ENCODE peak calls at places on chromosomes 13 and 19, in five cellular contexts. E is tibial artery, F is Peyer's patch, X is cardiac muscle cell, R is tibial nerve. A is an unnamed sample. For H3K27me3, the result is how much of the 10 kb centered on the place peaks cover.

GRCh38 chr13:30676672-30677071 is 58.7 kb upstream of the ALOX5AP start:
- DNase-seq in R (no peak), F (no peak), E (no peak), X (peak), A (no peak)

GRCh38 chr19:54561840-54562239 is 11.8 kb upstream of the LILRA2 start:
- DNase-seq in R (no peak), E (no peak), F (no peak), X (no peak), A (no peak)

GRCh38 chr19:33603377-33603776 is 18.4 kb upstream of the CHST8 start:
- DNase-seq in F (no peak), E (no peak), R (no peak), X (no peak), A (no peak)

GRCh38 chr13:63190219-63190618 is 1774.6 kb upstream of the PCDH20 start:
- DNase-seq in X (no peak), E (no peak), F (no peak), R (no peak), A (no peak)

GRCh38 chr19:6678690-6679109 is 8.7 kb upstream of the TNFSF14 start:
- DNase-seq in E (no peak), X (no peak), F (no peak), R (no peak), A (no peak)

GRCh38 chr19:43464089-43464775 is 1.2 kb downstream of the LYPD3 start:
- DNase-seq in X (no peak), R (peak), E (peak), F (peak), A (peak)

GRCh38 chr13:72221276-72221962 is 354.4 kb upstream of the DACH1 start:
- DNase-seq in X (peak), R (no peak), E (no peak), F (no peak), A (peak)

GRCh38 chr13:99151516-99151915 is 49.1 kb upstream of the UBAC2 start:
- DNase-seq in R (no peak), E (no peak), X (peak), F (no peak), A (peak)

GRCh38 chr13:23322353-23323336 is 110.9 kb downstream of the SACS start:
- DNase-seq in E (no peak), R (no peak), X (no peak), F (no peak), A (no peak)

GRCh38 chr13:52921194-52921593 is 72.8 kb upstream of the PCDH8 start:
- DNase-seq in X (no peak), E (peak), F (peak), R (peak), A (no peak)

GRCh38 chr19:29612121-29612520 is 6.0 kb downstream of the POP4 start:
- DNase-seq in E (no peak), F (no peak), R (no peak), X (no peak), A (no peak)

GRCh38 chr19:3658004-3658822 is 31.6 kb upstream of the CACTIN start:
- DNase-seq in X (no peak), R (no peak), E (no peak), F (no peak), A (no peak)

GRCh38 chr19:49875801-49876421 is 1.2 kb downstream of the AKT1S1 start:
- DNase-seq in E (peak), F (peak), R (peak), X (peak), A (peak)

GRCh38 chr13:42577538-42577937 is 3.6 kb downstream of the TNFSF11 start:
- DNase-seq in E (no peak), R (no peak), F (no peak), X (no peak), A (no peak)

GRCh38 chr13:42574011-42574410 is at the start of gene TNFSF11:
- DNase-seq in R (no peak), F (no peak), X (peak), E (no peak), A (no peak)

GRCh38 chr13:42571895-42572294 is 2.1 kb upstream of the TNFSF11 start:
- DNase-seq in X (no peak), E (no peak), R (no peak), F (no peak), A (no peak)

GRCh38 chr13:42574435-42575311 is 721 bp downstream of the TNFSF11 start:
- DNase-seq in R (no peak), F (peak), E (no peak), X (peak), A (no peak)

DNA sequence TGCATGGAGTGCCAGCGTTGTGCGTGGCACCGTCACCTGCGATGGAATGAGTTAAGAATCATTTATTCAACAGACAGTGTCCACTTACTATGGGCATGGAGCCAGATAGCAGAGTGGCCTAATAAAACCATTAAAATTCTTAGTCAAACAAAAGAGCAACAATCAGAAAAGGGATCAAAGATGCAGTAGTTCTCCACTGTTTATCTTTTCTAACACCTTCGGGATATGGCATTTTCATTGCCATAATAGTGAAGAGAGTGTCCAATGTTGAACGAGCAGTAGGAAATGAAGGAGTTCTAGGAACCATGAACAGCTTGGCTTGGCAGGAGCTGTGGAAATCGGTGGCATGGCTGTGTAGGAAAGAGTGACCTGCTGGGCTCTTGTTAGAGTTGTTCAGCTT is 2.0 kb downstream of the TNFSF11 start:
- DNase-seq in X (no peak), E (no peak), R (no peak), F (no peak), A (no peak)
- H3K27me3 ChIP-seq in X (under half), E (under half), R (half or more), F (under half), A (under half)

GRCh38 chr13:40779049-40779448 is 8.1 kb upstream of the MRPS31 start:
- DNase-seq in R (no peak), E (no peak), X (no peak), F (no peak), A (no peak)

GRCh38 chr13:40779796-40780285 is 8.9 kb upstream of the MRPS31 start:
- DNase-seq in F (no peak), X (no peak), R (no peak), E (no peak), A (no peak)

GRCh38 chr13:40784540-40784939 is 4.9 kb upstream of the SLC25A15 start:
- DNase-seq in X (no peak), R (no peak), E (no peak), F (no peak), A (no peak)

GRCh38 chr13:40780822-40781401 is 8.5 kb upstream of the SLC25A15 start:
- DNase-seq in X (peak), F (no peak), E (no peak), R (no peak), A (peak)

GRCh38 chr13:40781717-40782116 is 7.7 kb upstream of the SLC25A15 start:
- DNase-seq in X (no peak), R (no peak), F (no peak), E (no peak), A (no peak)
- H3K27ac ChIP-seq in X (no peak), R (no peak), F (no peak), E (no peak), A (no peak)

GRCh38 chr13:35092251-35092650 is 150.2 kb downstream of the NBEA start:
- DNase-seq in R (no peak), F (no peak), E (no peak), X (no peak), A (no peak)

GRCh38 chr13:35086667-35087066 is 144.6 kb downstream of the NBEA start:
- DNase-seq in F (no peak), R (no peak), E (no peak), X (no peak), A (peak)
- H3K27me3 ChIP-seq in F (under half), R (under half), E (under half), X (under half), A (under half)

DNA sequence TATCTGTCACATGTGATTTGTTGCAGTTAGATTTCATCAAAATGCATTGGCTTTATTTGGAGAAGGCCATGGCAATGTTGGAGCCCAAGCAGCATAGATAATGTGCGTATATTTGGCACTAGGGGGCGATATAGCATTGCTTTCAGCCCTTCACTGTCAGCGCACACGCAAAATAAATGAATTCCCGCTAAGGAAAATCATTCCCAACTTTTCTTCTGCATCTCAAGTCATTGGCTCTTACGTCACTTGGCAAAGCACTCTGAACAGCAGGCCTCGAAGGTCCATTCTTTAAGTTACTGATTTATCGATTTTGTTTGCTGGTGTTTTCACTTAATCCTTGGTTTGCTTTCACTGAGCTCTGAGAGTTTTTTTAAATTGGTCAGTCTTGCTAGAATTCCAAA is 97.9 kb upstream of the IPO5 start:
- DNase-seq in R (peak), F (no peak), E (no peak), X (peak), A (peak)
- H3K27ac ChIP-seq in R (no peak), F (no peak), E (no peak), X (no peak), A (no peak)

DNA sequence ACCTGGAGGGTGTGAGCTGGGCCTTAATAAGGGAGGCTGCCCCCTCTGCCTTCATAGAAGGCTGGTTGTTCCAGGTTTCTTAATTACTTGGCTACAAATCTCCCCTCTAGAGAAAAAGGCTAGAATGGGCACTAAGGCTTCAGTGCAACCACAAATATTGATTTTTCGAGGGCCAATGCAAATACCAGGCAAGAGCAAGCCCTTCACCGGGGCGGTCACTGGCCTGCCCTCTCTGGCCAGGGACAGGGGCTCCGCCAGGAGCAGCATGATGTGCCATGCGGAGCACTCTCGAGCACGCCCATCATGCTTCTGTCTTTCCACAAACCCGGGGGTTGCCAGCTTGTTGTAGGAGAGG is 127.8 kb upstream of the SPACA7 start:
- DNase-seq in X (no peak), F (no peak), R (no peak), E (no peak), A (no peak)
- H3K27me3 ChIP-seq in X (under half), F (under half), R (under half), E (under half), A (under half)

GRCh38 chr13:102012299-102013293 is 389.3 kb downstream of the FGF14 start:
- DNase-seq in F (no peak), E (peak), R (no peak), X (no peak), A (no peak)

GRCh38 chr13:102017248-102017647 is 384.6 kb downstream of the FGF14 start:
- DNase-seq in E (no peak), F (no peak), X (no peak), R (no peak), A (no peak)

DNA sequence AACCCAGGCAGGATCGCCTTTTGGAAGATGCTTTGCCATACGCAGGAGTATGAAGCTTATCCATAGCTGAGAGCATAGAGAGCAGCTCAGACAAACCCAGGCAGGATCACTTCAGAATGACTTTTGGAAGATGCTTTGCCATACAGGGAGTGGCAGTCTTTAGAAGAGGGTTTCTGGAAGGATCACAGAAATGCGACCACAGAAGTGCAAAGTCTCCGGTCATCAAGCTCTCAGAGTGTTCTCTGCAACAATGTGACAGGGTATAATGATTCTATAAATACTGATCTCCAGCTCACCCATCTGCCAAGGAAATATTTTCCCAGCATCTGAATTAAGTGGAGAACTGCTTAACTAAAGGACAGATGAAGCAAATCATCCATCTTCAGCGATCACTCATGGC is 390.3 kb downstream of the FGF14 start:
- DNase-seq in F (no peak), R (no peak), X (no peak), E (no peak), A (no peak)
- H3K27ac ChIP-seq in F (no peak), R (no peak), X (no peak), E (peak), A (no peak)

GRCh38 chr19:1720237-1720636 is 33.1 kb upstream of the ONECUT3 start:
- DNase-seq in X (no peak), F (no peak), R (no peak), E (no peak), A (no peak)

GRCh38 chr19:1718382-1719315 is 34.7 kb upstream of the ONECUT3 start:
- DNase-seq in E (no peak), X (no peak), R (no peak), F (no peak), A (no peak)

GRCh38 chr19:1719519-1719918 is 33.8 kb upstream of the ONECUT3 start:
- DNase-seq in F (no peak), R (no peak), X (no peak), E (no peak), A (no peak)

GRCh38 chr19:1717200-1717969 is 35.9 kb upstream of the ONECUT3 start:
- DNase-seq in E (no peak), X (no peak), R (no peak), F (no peak), A (no peak)

GRCh38 chr19:1717970-1718264 is 35.4 kb upstream of the ONECUT3 start:
- DNase-seq in E (no peak), F (no peak), R (no peak), X (no peak), A (no peak)
- H3K27me3 ChIP-seq in E (under half), F (under half), R (half or more), X (under half), A (under half)

A was measured in SJCRH30.